ENCODE peak calls at places on chromosomes 11 and 22, in six cellular contexts. B is tibial nerve, J is spleen, P is heart left ventricle, L is uterus, E is sigmoid colon. A is an unnamed sample.

GRCh38 chr11:9681583-9682372 is 17.9 kb downstream of the SWAP70 start:
- DNase-seq in J (no peak), L (no peak), E (no peak), B (no peak), P (no peak), A (no peak)

GRCh38 chr22:41367039-41367679 is 14.6 kb upstream of the TEF start:
- DNase-seq in P (peak), L (peak), E (peak), B (peak), J (peak), A (peak)

GRCh38 chr22:38347181-38347943 is 30.1 kb upstream of the CSNK1E start:
- DNase-seq in J (peak), B (no peak), L (no peak), E (peak), P (no peak), A (no peak)

GRCh38 chr11:126945319-126945718 is 55.3 kb downstream of the KIRREL3 start:
- DNase-seq in L (no peak), E (no peak), J (no peak), B (no peak), P (no peak), A (no peak)

GRCh38 chr11:13940611-13941256 is 21.8 kb upstream of the SPON1 start:
- DNase-seq in L (no peak), B (no peak), J (no peak), P (no peak), E (no peak), A (no peak)

GRCh38 chr11:61054927-61055562 is 47.2 kb upstream of the CD5 start:
- DNase-seq in P (no peak), B (no peak), L (no peak), E (peak), J (no peak), A (peak)

GRCh38 chr11:34426766-34427170 is 12.0 kb upstream of the CAT start:
- DNase-seq in E (no peak), J (no peak), L (peak), B (peak), P (no peak), A (no peak)

GRCh38 chr22:37758698-37759097 is 49.0 kb upstream of the GCAT start:
- DNase-seq in J (no peak), P (no peak), B (no peak), E (no peak), L (no peak), A (no peak)

GRCh38 chr22:44569516-44569915 is 71.5 kb upstream of the RTL6 start:
- DNase-seq in J (no peak), B (no peak), P (no peak), L (no peak), E (peak), A (no peak)

GRCh38 chr22:40665312-40665711 is 14.0 kb upstream of the MCHR1 start:
- DNase-seq in B (no peak), E (peak), P (peak), L (peak), J (no peak), A (no peak)

GRCh38 chr11:79940165-79940564 is 499.3 kb upstream of the TENM4 start:
- DNase-seq in E (no peak), L (no peak), J (no peak), B (no peak), P (no peak), A (no peak)

GRCh38 chr11:105168457-105168856 is 28.9 kb upstream of the CARD18 start:
- DNase-seq in B (no peak), E (no peak), L (no peak), P (no peak), J (no peak), A (no peak)

GRCh38 chr11:82176945-82177344 is 556.7 kb downstream of the FAM181B start:
- DNase-seq in L (no peak), J (no peak), P (no peak), B (no peak), E (no peak), A (no peak)

GRCh38 chr11:122108192-122108799 is 7.7 kb downstream of the BLID start:
- DNase-seq in L (peak), B (peak), P (no peak), E (no peak), J (no peak), A (peak)

GRCh38 chr11:8822476-8822875 is 88.5 kb upstream of the AKIP1 start:
- DNase-seq in J (no peak), L (no peak), B (no peak), P (no peak), E (peak), A (no peak)

GRCh38 chr22:26534166-26534855 is 22.0 kb upstream of the TFIP11 start:
- DNase-seq in P (no peak), E (no peak), B (no peak), L (no peak), J (no peak), A (no peak)

GRCh38 chr22:23751441-23751996 is 607 bp upstream of the ZNF70 start:
- DNase-seq in L (peak), E (peak), B (no peak), J (no peak), P (no peak), A (peak)

GRCh38 chr11:43359432-43359818 is 705 bp downstream of the TTC17 start:
- DNase-seq in P (peak), B (peak), J (no peak), L (no peak), E (no peak), A (no peak)

GRCh38 chr11:67409261-67409666 is 5.4 kb downstream of the TBC1D10C start:
- DNase-seq in P (no peak), B (no peak), L (no peak), J (peak), E (no peak), A (no peak)

GRCh38 chr11:130217133-130217631 is 57.6 kb downstream of the ST14 start:
- DNase-seq in E (no peak), L (no peak), P (no peak), J (peak), B (no peak), A (no peak)

GRCh38 chr11:47869548-47870393 is 21.6 kb upstream of the NUP160 start:
- DNase-seq in E (no peak), J (no peak), P (no peak), B (no peak), L (no peak), A (no peak)

GRCh38 chr11:18669211-18669593 is 29.4 kb upstream of the TMEM86A start:
- DNase-seq in B (no peak), J (no peak), L (no peak), E (no peak), P (no peak), A (no peak)

GRCh38 chr22:36942561-36942960 is 29.1 kb downstream of the CSF2RB start:
- DNase-seq in L (no peak), J (no peak), B (no peak), E (no peak), P (no peak), A (peak)

GRCh38 chr11:110582728-110583432 is 129.4 kb downstream of the ARHGAP20 start:
- DNase-seq in L (no peak), B (no peak), E (no peak), J (no peak), P (no peak), A (no peak)

GRCh38 chr11:2531277-2531986 is 86.6 kb downstream of the KCNQ1 start:
- DNase-seq in J (peak), L (peak), B (peak), P (peak), E (peak), A (peak)

GRCh38 chr22:31105282-31105929 is 2.0 kb downstream of the SELENOM start:
- DNase-seq in L (peak), E (peak), P (no peak), J (peak), B (no peak), A (no peak)

GRCh38 chr11:64230209-64230984 is at the start of gene DNAJC4:
- DNase-seq in J (peak), P (peak), B (peak), L (peak), E (peak), A (peak)
- TF ChIP-seq POLR2A in J (no peak), P (peak), B (peak), L (peak), E (peak), A (no peak)

GRCh38 chr11:102318469-102318868 is 1.2 kb downstream of the BIRC3 start:
- DNase-seq in E (no peak), B (no peak), J (peak), L (no peak), P (no peak), A (peak)
- TF ChIP-seq POLR2A in E (no peak), B (no peak), J (no peak), L (no peak), P (no peak), A (no peak)

DNA sequence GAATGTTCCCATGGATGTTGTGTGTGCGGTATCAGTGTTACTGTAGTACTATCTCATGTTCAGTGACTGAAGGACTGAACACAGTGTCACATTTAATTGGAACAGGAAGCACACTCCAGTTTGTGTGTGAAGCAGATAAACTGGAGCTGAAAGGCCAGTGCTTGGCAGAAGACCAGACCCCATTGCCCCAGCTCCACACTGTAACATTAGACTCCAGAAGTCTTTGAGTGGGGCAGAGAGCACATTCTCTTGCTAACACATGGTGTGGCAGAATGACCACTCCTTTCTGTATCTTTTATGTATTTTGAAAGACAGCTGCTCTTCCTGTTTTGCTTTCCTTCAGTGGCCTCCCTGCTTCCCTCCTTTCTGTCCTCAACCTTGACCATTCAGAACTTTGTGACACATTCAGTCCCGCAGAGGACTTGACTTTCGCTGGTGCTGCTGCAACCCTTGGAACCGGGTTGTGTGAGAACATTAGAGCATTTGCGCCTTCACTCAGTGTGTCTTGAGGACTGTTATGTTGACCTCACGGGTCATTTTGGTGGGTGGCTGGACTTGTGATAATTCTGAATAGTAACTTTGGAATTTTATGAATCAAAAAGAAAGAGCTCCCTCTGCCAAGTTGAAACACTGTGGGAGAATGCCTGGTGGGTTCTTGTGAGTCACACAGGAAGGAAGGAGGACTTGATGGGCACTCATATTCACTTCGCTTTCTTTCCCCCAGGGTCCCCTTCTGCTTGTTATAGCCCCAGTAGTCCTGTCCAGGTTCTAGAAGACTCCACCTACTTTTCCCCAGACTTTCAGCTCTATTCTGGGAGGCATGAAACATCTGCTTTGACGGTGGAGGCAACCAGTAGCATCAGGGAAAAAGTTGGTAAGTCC is 26.4 kb downstream of the AMOTL1 start:
- DNase-seq in B (peak), P (peak), L (peak), J (no peak), E (peak), A (peak)
- TF ChIP-seq POLR2A in B (no peak), P (no peak), L (no peak), J (no peak), E (no peak), A (no peak)

GRCh38 chr11:65711785-65712632 is at the start of gene KAT5:
- DNase-seq in J (peak), P (peak), E (peak), L (peak), B (peak), A (peak)

GRCh38 chr11:65713212-65713969 is 1.3 kb downstream of the KAT5 start:
- DNase-seq in L (no peak), J (peak), E (no peak), B (no peak), P (no peak), A (no peak)

GRCh38 chr11:65712633-65713076 is 603 bp downstream of the KAT5 start:
- DNase-seq in P (no peak), B (no peak), J (peak), E (no peak), L (no peak), A (no peak)

GRCh38 chr11:65716294-65716693 is 4.2 kb downstream of the KAT5 start:
- DNase-seq in L (no peak), P (no peak), E (no peak), B (no peak), J (peak), A (no peak)

DNA sequence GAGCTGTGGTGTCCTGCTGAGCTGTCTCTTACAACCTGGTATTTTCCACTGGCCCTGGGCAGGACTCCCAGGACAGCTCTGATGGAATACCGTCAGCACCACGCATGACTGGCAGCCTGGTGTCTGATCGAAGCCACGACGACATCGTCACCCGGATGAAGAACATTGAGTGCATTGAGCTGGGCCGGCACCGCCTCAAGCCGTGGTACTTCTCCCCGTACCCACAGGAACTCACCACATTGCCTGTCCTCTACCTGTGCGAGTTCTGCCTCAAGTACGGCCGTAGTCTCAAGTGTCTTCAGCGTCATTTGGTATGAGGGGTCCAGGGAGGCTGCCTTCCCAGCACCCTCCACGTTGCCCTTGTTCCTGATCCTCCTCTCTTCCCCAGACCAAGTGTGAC is 2.4 kb downstream of the KAT5 start:
- DNase-seq in L (no peak), P (no peak), B (no peak), J (no peak), E (no peak), A (peak)
- TF ChIP-seq POLR2A in L (no peak), P (no peak), B (no peak), J (no peak), E (no peak), A (no peak)